ENCODE peak calls at places on chromosomes 1 and 21, in four cellular contexts. One of them, this sample, is unnamed.
A peak's percentile ranks its signal among the peaks of the same experiment; 100 is the strongest.

GRCh38 chr1:101438359-101438758 is 201.5 kb downstream of the S1PR1 start:
- DNase-seq in left cardiac atrium: no peak
- DNase-seq in effector CD4-positive, alpha-beta T cell: no peak
- DNase-seq in activated CD4-positive, alpha-beta memory T cell treated with anti-CD3 and anti-CD28 coated beads, Interleukin-2, amount 10 ng/mL, durations not matched to agents 7 days and 5 days: no peak
- DNase-seq in this sample: no peak

GRCh38 chr1:39952359-39953110 is 2.4 kb upstream of the MFSD2A start:
- DNase-seq in left cardiac atrium: no peak
- DNase-seq in effector CD4-positive, alpha-beta T cell: no peak
- DNase-seq in activated CD4-positive, alpha-beta memory T cell treated with anti-CD3 and anti-CD28 coated beads, Interleukin-2, amount 10 ng/mL, durations not matched to agents 7 days and 5 days: no peak
- DNase-seq in this sample: no peak

GRCh38 chr1:2624735-2625300 is 8.0 kb downstream of the MMEL1 start:
- DNase-seq in left cardiac atrium: no peak
- DNase-seq in effector CD4-positive, alpha-beta T cell: no peak
- DNase-seq in activated CD4-positive, alpha-beta memory T cell treated with anti-CD3 and anti-CD28 coated beads, Interleukin-2, amount 10 ng/mL, durations not matched to agents 7 days and 5 days: no peak
- DNase-seq in this sample: no peak

GRCh38 chr1:196063307-196063706 is 544.9 kb downstream of the KCNT2 start:
- DNase-seq in left cardiac atrium: no peak
- DNase-seq in effector CD4-positive, alpha-beta T cell: no peak
- DNase-seq in activated CD4-positive, alpha-beta memory T cell treated with anti-CD3 and anti-CD28 coated beads, Interleukin-2, amount 10 ng/mL, durations not matched to agents 7 days and 5 days: no peak
- DNase-seq in this sample: no peak

GRCh38 chr21:37455504-37455911 is 88.9 kb downstream of the DYRK1A start:
- DNase-seq in left cardiac atrium: no peak
- DNase-seq in effector CD4-positive, alpha-beta T cell: no peak
- DNase-seq in activated CD4-positive, alpha-beta memory T cell treated with anti-CD3 and anti-CD28 coated beads, Interleukin-2, amount 10 ng/mL, durations not matched to agents 7 days and 5 days: no peak
- DNase-seq in this sample: no peak

GRCh38 chr1:170670751-170671628 is 7.1 kb downstream of the PRRX1 start:
- DNase-seq in left cardiac atrium: peak; percentile 59
- DNase-seq in effector CD4-positive, alpha-beta T cell: no peak
- DNase-seq in activated CD4-positive, alpha-beta memory T cell treated with anti-CD3 and anti-CD28 coated beads, Interleukin-2, amount 10 ng/mL, durations not matched to agents 7 days and 5 days: peak; percentile 34
- DNase-seq in this sample: no peak

GRCh38 chr1:27832762-27833161 is 2.2 kb downstream of the PPP1R8 start:
- DNase-seq in left cardiac atrium: no peak
- DNase-seq in effector CD4-positive, alpha-beta T cell: no peak
- DNase-seq in activated CD4-positive, alpha-beta memory T cell treated with anti-CD3 and anti-CD28 coated beads, Interleukin-2, amount 10 ng/mL, durations not matched to agents 7 days and 5 days: no peak
- DNase-seq in this sample: no peak

GRCh38 chr21:45320261-45320990 is 32.7 kb upstream of the POFUT2 start:
- DNase-seq in left cardiac atrium: peak; percentile 53
- DNase-seq in effector CD4-positive, alpha-beta T cell: no peak
- DNase-seq in activated CD4-positive, alpha-beta memory T cell treated with anti-CD3 and anti-CD28 coated beads, Interleukin-2, amount 10 ng/mL, durations not matched to agents 7 days and 5 days: no peak
- DNase-seq in this sample: no peak

GRCh38 chr1:27557596-27558340 is 46.2 kb downstream of the AHDC1 start:
- DNase-seq in left cardiac atrium: no peak
- DNase-seq in effector CD4-positive, alpha-beta T cell: no peak
- DNase-seq in activated CD4-positive, alpha-beta memory T cell treated with anti-CD3 and anti-CD28 coated beads, Interleukin-2, amount 10 ng/mL, durations not matched to agents 7 days and 5 days: no peak
- DNase-seq in this sample: no peak

GRCh38 chr1:186275818-186276217 is 99.2 kb downstream of the TPR start:
- DNase-seq in left cardiac atrium: no peak
- DNase-seq in effector CD4-positive, alpha-beta T cell: no peak
- DNase-seq in activated CD4-positive, alpha-beta memory T cell treated with anti-CD3 and anti-CD28 coated beads, Interleukin-2, amount 10 ng/mL, durations not matched to agents 7 days and 5 days: no peak
- DNase-seq in this sample: no peak

GRCh38 chr1:77416692-77417450 is 135.1 kb downstream of the AK5 start:
- DNase-seq in left cardiac atrium: no peak
- DNase-seq in effector CD4-positive, alpha-beta T cell: no peak
- DNase-seq in activated CD4-positive, alpha-beta memory T cell treated with anti-CD3 and anti-CD28 coated beads, Interleukin-2, amount 10 ng/mL, durations not matched to agents 7 days and 5 days: no peak
- DNase-seq in this sample: no peak

GRCh38 chr21:33849839-33850238 is 65.8 kb downstream of the ATP5PO start:
- DNase-seq in left cardiac atrium: no peak
- DNase-seq in effector CD4-positive, alpha-beta T cell: no peak
- DNase-seq in activated CD4-positive, alpha-beta memory T cell treated with anti-CD3 and anti-CD28 coated beads, Interleukin-2, amount 10 ng/mL, durations not matched to agents 7 days and 5 days: no peak
- DNase-seq in this sample: no peak

GRCh38 chr1:117501275-117501674 is 104.6 kb upstream of the TENT5C start:
- DNase-seq in left cardiac atrium: no peak
- DNase-seq in effector CD4-positive, alpha-beta T cell: no peak
- DNase-seq in activated CD4-positive, alpha-beta memory T cell treated with anti-CD3 and anti-CD28 coated beads, Interleukin-2, amount 10 ng/mL, durations not matched to agents 7 days and 5 days: no peak
- DNase-seq in this sample: no peak

GRCh38 chr1:211133841-211134669 is at the start of gene KCNH1:
- DNase-seq in left cardiac atrium: peak; percentile 78
- DNase-seq in effector CD4-positive, alpha-beta T cell: peak; percentile 40
- DNase-seq in activated CD4-positive, alpha-beta memory T cell treated with anti-CD3 and anti-CD28 coated beads, Interleukin-2, amount 10 ng/mL, durations not matched to agents 7 days and 5 days: peak; percentile 73
- DNase-seq in this sample: peak; percentile 55

GRCh38 chr1:23470282-23471070 is 13.5 kb downstream of the ASAP3 start:
- DNase-seq in left cardiac atrium: peak; percentile 79
- DNase-seq in effector CD4-positive, alpha-beta T cell: no peak
- DNase-seq in activated CD4-positive, alpha-beta memory T cell treated with anti-CD3 and anti-CD28 coated beads, Interleukin-2, amount 10 ng/mL, durations not matched to agents 7 days and 5 days: no peak
- DNase-seq in this sample: no peak

GRCh38 chr1:153400244-153400643 is 9.4 kb upstream of the S100A8 start:
- DNase-seq in left cardiac atrium: no peak
- DNase-seq in effector CD4-positive, alpha-beta T cell: no peak
- DNase-seq in activated CD4-positive, alpha-beta memory T cell treated with anti-CD3 and anti-CD28 coated beads, Interleukin-2, amount 10 ng/mL, durations not matched to agents 7 days and 5 days: no peak
- DNase-seq in this sample: no peak

GRCh38 chr1:12369258-12369657 is 139.4 kb downstream of the VPS13D start:
- DNase-seq in left cardiac atrium: no peak
- DNase-seq in effector CD4-positive, alpha-beta T cell: no peak
- DNase-seq in activated CD4-positive, alpha-beta memory T cell treated with anti-CD3 and anti-CD28 coated beads, Interleukin-2, amount 10 ng/mL, durations not matched to agents 7 days and 5 days: no peak
- DNase-seq in this sample: no peak

GRCh38 chr21:33374080-33374873 is 28.9 kb upstream of the IFNGR2 start:
- DNase-seq in left cardiac atrium: peak; percentile 58
- DNase-seq in effector CD4-positive, alpha-beta T cell: peak; percentile 36
- DNase-seq in activated CD4-positive, alpha-beta memory T cell treated with anti-CD3 and anti-CD28 coated beads, Interleukin-2, amount 10 ng/mL, durations not matched to agents 7 days and 5 days: peak; percentile 67
- DNase-seq in this sample: peak; percentile 38

GRCh38 chr21:34166468-34166867 is 93.1 kb downstream of the MRPS6 start:
- DNase-seq in left cardiac atrium: no peak
- DNase-seq in effector CD4-positive, alpha-beta T cell: no peak
- DNase-seq in activated CD4-positive, alpha-beta memory T cell treated with anti-CD3 and anti-CD28 coated beads, Interleukin-2, amount 10 ng/mL, durations not matched to agents 7 days and 5 days: no peak
- DNase-seq in this sample: no peak

GRCh38 chr1:28343405-28343804 is 14.6 kb downstream of the MED18 start:
- DNase-seq in left cardiac atrium: no peak
- DNase-seq in effector CD4-positive, alpha-beta T cell: no peak
- DNase-seq in activated CD4-positive, alpha-beta memory T cell treated with anti-CD3 and anti-CD28 coated beads, Interleukin-2, amount 10 ng/mL, durations not matched to agents 7 days and 5 days: no peak
- DNase-seq in this sample: no peak

GRCh38 chr1:36910281-36910725 is 124.0 kb downstream of the GRIK3 start:
- DNase-seq in left cardiac atrium: no peak
- DNase-seq in effector CD4-positive, alpha-beta T cell: no peak
- DNase-seq in activated CD4-positive, alpha-beta memory T cell treated with anti-CD3 and anti-CD28 coated beads, Interleukin-2, amount 10 ng/mL, durations not matched to agents 7 days and 5 days: no peak
- DNase-seq in this sample: no peak

GRCh38 chr1:113783254-113784103 is 24.2 kb upstream of the PHTF1 start:
- DNase-seq in left cardiac atrium: no peak
- DNase-seq in effector CD4-positive, alpha-beta T cell: peak; percentile 38
- DNase-seq in activated CD4-positive, alpha-beta memory T cell treated with anti-CD3 and anti-CD28 coated beads, Interleukin-2, amount 10 ng/mL, durations not matched to agents 7 days and 5 days: peak; percentile 66
- DNase-seq in this sample: peak; percentile 36

GRCh38 chr1:162696286-162696862 is 64.1 kb downstream of the DDR2 start:
- DNase-seq in left cardiac atrium: peak; percentile 73
- DNase-seq in effector CD4-positive, alpha-beta T cell: no peak
- DNase-seq in activated CD4-positive, alpha-beta memory T cell treated with anti-CD3 and anti-CD28 coated beads, Interleukin-2, amount 10 ng/mL, durations not matched to agents 7 days and 5 days: no peak
- DNase-seq in this sample: no peak

GRCh38 chr1:112956503-112957132 is 622 bp upstream of the SLC16A1 start:
- DNase-seq in left cardiac atrium: peak; percentile 44
- DNase-seq in effector CD4-positive, alpha-beta T cell: peak; percentile 19
- DNase-seq in activated CD4-positive, alpha-beta memory T cell treated with anti-CD3 and anti-CD28 coated beads, Interleukin-2, amount 10 ng/mL, durations not matched to agents 7 days and 5 days: peak; percentile 43
- DNase-seq in this sample: peak; percentile 7

GRCh38 chr1:6996371-6996770 is 211.1 kb downstream of the CAMTA1 start:
- DNase-seq in left cardiac atrium: no peak
- DNase-seq in effector CD4-positive, alpha-beta T cell: no peak
- DNase-seq in activated CD4-positive, alpha-beta memory T cell treated with anti-CD3 and anti-CD28 coated beads, Interleukin-2, amount 10 ng/mL, durations not matched to agents 7 days and 5 days: no peak
- DNase-seq in this sample: no peak

GRCh38 chr1:218346391-218347204 is 1.5 kb downstream of the TGFB2 start:
- DNase-seq in left cardiac atrium: peak; percentile 29
- DNase-seq in effector CD4-positive, alpha-beta T cell: no peak
- DNase-seq in activated CD4-positive, alpha-beta memory T cell treated with anti-CD3 and anti-CD28 coated beads, Interleukin-2, amount 10 ng/mL, durations not matched to agents 7 days and 5 days: no peak
- DNase-seq in this sample: no peak